ENCODE peak calls at places on chromosomes 4 and X, in four cellular contexts. C is NCI-H1436 treated with DMSO at 0.1 percent for 48 hours, Z is stomach, O is NCI-H460. D is an unnamed sample.

GRCh38 chr4:1675802-1676137 is 8.3 kb downstream of the FAM53A start:
- DNase-seq in C (no peak), Z (no peak), O (no peak), D (no peak)

GRCh38 chr4:187184513-187184912 is 460.9 kb upstream of the FAT1 start:
- DNase-seq in C (no peak), Z (no peak), O (no peak), D (peak)

GRCh38 chr4:122045533-122045932 is 93.7 kb upstream of the TRPC3 start:
- DNase-seq in C (no peak), Z (no peak), O (peak), D (no peak)

GRCh38 chr4:140071806-140072205 is 82.2 kb downstream of the MAML3 start:
- DNase-seq in C (no peak), Z (no peak), O (no peak), D (no peak)

GRCh38 chrX:138756234-138756633 is 44.7 kb upstream of the FGF13 start:
- DNase-seq in C (no peak), Z (no peak), O (peak), D (peak)

GRCh38 chr4:5707366-5708133 is 809 bp downstream of the EVC2 start:
- DNase-seq in C (no peak), Z (no peak), O (no peak), D (no peak)

GRCh38 chr4:101790521-101791188 is at the start of gene BANK1:
- DNase-seq in C (no peak), Z (peak), O (no peak), D (peak)

GRCh38 chr4:108034560-108034959 is 44.9 kb downstream of the HADH start:
- DNase-seq in C (no peak), Z (no peak), O (no peak), D (no peak)

GRCh38 chr4:181432347-181432746 is 810.9 kb upstream of the TENM3 start:
- DNase-seq in C (no peak), Z (no peak), O (no peak), D (no peak)

GRCh38 chrX:13008851-13009250 is 33.9 kb downstream of the TMSB4X start:
- DNase-seq in C (no peak), Z (no peak), O (no peak), D (no peak)

GRCh38 chr4:150518559-150518958 is 63.4 kb upstream of the MAB21L2 start:
- DNase-seq in C (no peak), Z (no peak), O (no peak), D (no peak)

GRCh38 chrX:67619253-67619652 is 75.4 kb downstream of the AR start:
- DNase-seq in C (no peak), Z (no peak), O (peak), D (no peak)

GRCh38 chr4:180923476-180923875 is 1319.7 kb upstream of the TENM3 start:
- DNase-seq in C (no peak), Z (no peak), O (peak), D (no peak)

GRCh38 chr4:4990857-4991540 is 28.3 kb downstream of the CYTL1 start:
- DNase-seq in C (no peak), Z (peak), O (peak), D (peak)

GRCh38 chrX:93538575-93538974 is 134.8 kb downstream of the NAP1L3 start:
- DNase-seq in C (no peak), Z (no peak), O (peak), D (no peak)

GRCh38 chr4:114599231-114600065 is 841 bp downstream of the UGT8 start:
- DNase-seq in C (no peak), Z (peak), O (no peak), D (peak)

GRCh38 chr4:38489924-38490639 is 173.9 kb upstream of the KLF3 start:
- DNase-seq in C (no peak), Z (peak), O (no peak), D (peak)

GRCh38 chrX:97790850-97791249 is 907.1 kb downstream of the RPA4 start:
- DNase-seq in C (no peak), Z (no peak), O (no peak), D (no peak)

GRCh38 chr4:41799126-41799525 is 50.6 kb upstream of the PHOX2B start:
- DNase-seq in C (no peak), Z (no peak), O (no peak), D (no peak)

GRCh38 chrX:138411048-138411447 is 300.5 kb downstream of the FGF13 start:
- DNase-seq in C (no peak), Z (no peak), O (no peak), D (no peak)

GRCh38 chrX:97267916-97268680 is 384.4 kb downstream of the RPA4 start:
- DNase-seq in C (no peak), Z (no peak), O (no peak), D (no peak)

GRCh38 chr4:51895816-51896408 is 53.0 kb downstream of the DCUN1D4 start:
- DNase-seq in C (peak), Z (peak), O (peak), D (peak)

GRCh38 chr4:18021470-18021719 is 160 bp downstream of the LCORL start:
- DNase-seq in C (no peak), Z (no peak), O (no peak), D (no peak)

GRCh38 chrX:30039768-30040167 is 175.6 kb upstream of the MAGEB2 start:
- DNase-seq in C (no peak), Z (no peak), O (no peak), D (no peak)

D was measured in colonic mucosa.